ENCODE peak calls at places on chromosome 2, in seven cellular contexts. W is GM23338, Q is lower lobe of right lung, Y is astrocyte, Z is A549, P is pancreas, E is colonic mucosa. L is an unnamed sample.

GRCh38 chr2:26732446-26732845 is 31.6 kb upstream of the SLC35F6 start:
- DNase-seq in P (no peak), W (no peak), Y (no peak), E (no peak), Q (no peak), Z (no peak), L (no peak)

GRCh38 chr2:189082576-189082975 is 97.0 kb downstream of the COL5A2 start:
- DNase-seq in P (no peak), E (no peak), Q (peak; percentile 45), W (no peak), Y (no peak), Z (no peak), L (no peak)

GRCh38 chr2:232632904-232633412 is 446 bp upstream of the EFHD1 start:
- DNase-seq in Z (peak; percentile 41), E (no peak), W (peak; percentile 37), Y (no peak), Q (no peak), P (no peak), L (no peak)

GRCh38 chr2:105406221-105406620 is 7.4 kb upstream of the FHL2 start:
- DNase-seq in E (no peak), W (no peak), P (no peak), Q (no peak), Z (no peak), Y (peak; percentile 93), L (no peak)

GRCh38 chr2:216691210-216691741 is 4.1 kb downstream of the IGFBP5 start:
- DNase-seq in Z (no peak), P (no peak), Y (peak; percentile 78), Q (peak; percentile 72), E (no peak), W (peak; percentile 81), L (no peak)

GRCh38 chr2:120305296-120305695 is 40.6 kb upstream of the INHBB start:
- DNase-seq in W (peak; percentile 41), Q (no peak), P (no peak), E (no peak), Z (peak; percentile 43), Y (no peak), L (no peak)

GRCh38 chr2:80074321-80074720 is 230.2 kb downstream of the LRRTM1 start:
- DNase-seq in P (no peak), Q (no peak), E (no peak), Z (no peak), Y (no peak), W (no peak), L (no peak)

GRCh38 chr2:162435676-162436075 is 91.7 kb downstream of the GCA start:
- DNase-seq in Q (no peak), Y (peak; percentile 6), E (no peak), Z (no peak), W (no peak), P (no peak), L (no peak)

GRCh38 chr2:235270951-235271350 is 222.9 kb upstream of the AGAP1 start:
- DNase-seq in Q (no peak), Y (peak; percentile 97), Z (no peak), W (no peak), E (no peak), P (no peak), L (no peak)

GRCh38 chr2:207083361-207084080 is 82.2 kb downstream of the KLF7 start:
- DNase-seq in Q (no peak), W (no peak), Z (no peak), Y (peak; percentile 33), E (no peak), P (no peak), L (no peak)

GRCh38 chr2:196206804-196207203 is 35.4 kb upstream of the STK17B start:
- DNase-seq in Q (no peak), Y (no peak), Z (no peak), W (peak; percentile 13), P (no peak), E (no peak), L (no peak)
- H3K27ac ChIP-seq in Q (no peak overlapping the region), Y (no peak overlapping the region), Z (no peak overlapping the region), W (no peak overlapping the region), P (no peak overlapping the region), E (no peak overlapping the region), L (no peak overlapping the region)

GRCh38 chr2:197853549-197853948 is 49.2 kb downstream of the PLCL1 start:
- DNase-seq in Y (no peak), W (no peak), E (no peak), P (no peak), Z (no peak), Q (no peak), L (no peak)

GRCh38 chr2:197850882-197851281 is 46.5 kb downstream of the PLCL1 start:
- DNase-seq in W (no peak), Z (no peak), Y (no peak), E (no peak), P (no peak), Q (no peak), L (peak; percentile 18)

GRCh38 chr2:197848602-197849001 is 44.2 kb downstream of the PLCL1 start:
- DNase-seq in W (no peak), Y (no peak), P (no peak), Z (no peak), Q (no peak), E (no peak), L (no peak)

GRCh38 chr2:197852127-197852526 is 47.7 kb downstream of the PLCL1 start:
- DNase-seq in Q (no peak), E (no peak), Y (no peak), Z (no peak), P (no peak), W (no peak), L (no peak)

GRCh38 chr2:197851451-197851850 is 47.1 kb downstream of the PLCL1 start:
- DNase-seq in E (no peak), Q (no peak), P (no peak), Z (no peak), W (peak; percentile 51), Y (no peak), L (no peak)
- TF ChIP-seq CTCF in E (no peak), Q (no peak), P (no peak), Z (no peak), W (peak; percentile 59), Y (no peak), L (peak; percentile 6)

GRCh38 chr2:154400891-154401290 is 297.6 kb upstream of the KCNJ3 start:
- DNase-seq in Y (no peak), E (no peak), Q (no peak), P (no peak), Z (no peak), W (peak; percentile 54), L (no peak)
- H3K4me3 ChIP-seq in Y (no peak overlapping the region), E (no peak overlapping the region), Q (no peak overlapping the region), P (no peak overlapping the region), Z (no peak overlapping the region), W (peak overlapping the region; percentile 2), L (no peak overlapping the region)

GRCh38 chr2:134134827-134135226 is 119.0 kb upstream of the MGAT5 start:
- DNase-seq in E (no peak), Y (no peak), W (no peak), Q (no peak), Z (no peak), P (no peak), L (no peak)

GRCh38 chr2:134138115-134138514 is 115.8 kb upstream of the MGAT5 start:
- DNase-seq in E (no peak), P (no peak), Q (no peak), Y (peak; percentile 34), W (no peak), Z (no peak), L (no peak)

GRCh38 chr2:134135793-134136192 is 118.1 kb upstream of the MGAT5 start:
- DNase-seq in P (no peak), Q (no peak), Y (no peak), Z (no peak), W (no peak), E (no peak), L (no peak)

GRCh38 chr2:134136702-134137101 is 117.2 kb upstream of the MGAT5 start:
- DNase-seq in Q (no peak), Y (no peak), Z (no peak), P (no peak), E (peak; percentile 42), W (no peak), L (no peak)

GRCh38 chr2:134137182-134137595 is 116.7 kb upstream of the MGAT5 start:
- DNase-seq in W (no peak), Q (peak; percentile 62), Z (no peak), Y (peak; percentile 67), P (no peak), E (no peak), L (no peak)
- H3K27ac ChIP-seq in W (no peak overlapping the region), Q (peak overlapping the region; percentile 61), Z (no peak overlapping the region), Y (peak overlapping the region; percentile 12), P (peak overlapping the region; percentile 67), E (peak overlapping the region; percentile 57), L (no peak overlapping the region)

DNA sequence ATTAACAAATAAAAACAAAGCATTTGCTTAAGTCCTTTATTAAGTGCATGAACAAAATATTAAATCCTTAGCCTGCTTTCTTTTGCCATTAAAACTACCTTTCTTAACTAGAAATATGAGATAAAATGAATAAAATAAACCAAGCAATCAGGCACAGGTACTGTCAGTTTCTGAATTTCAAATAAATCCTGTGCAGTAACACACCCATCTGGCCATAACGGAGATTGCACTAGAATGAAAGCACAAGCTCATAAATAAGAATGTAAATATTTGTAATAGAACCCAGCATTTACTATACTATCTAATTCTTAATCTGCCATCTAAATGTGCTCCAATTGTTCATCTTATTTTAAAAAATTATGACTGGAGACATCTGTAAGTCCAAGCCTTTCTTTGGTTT is 31.9 kb downstream of the PRKRA start:
- DNase-seq in P (no peak), E (no peak), W (no peak), Z (peak; percentile 22), Y (no peak), Q (no peak), L (peak; percentile 36)
- TF ChIP-seq CTCF in P (no peak), E (no peak), W (peak; percentile 34), Z (peak; percentile 44), Y (no peak), Q (peak; percentile 23), L (peak; percentile 68)

L was measured in AG04450.